ENCODE peak calls at places on chromosomes 7 and 10, in nine cellular contexts. Y is psoas muscle, F is adrenal gland, B is body of pancreas, R is heart right ventricle, N is AG04450, L is heart left ventricle, W is MM.1S, V is A549. Q is an unnamed sample.

GRCh38 chr7:19944363-19945120 is 171.1 kb upstream of the TMEM196 start:
- DNase-seq in Y (no peak), F (no peak), B (no peak), R (no peak), N (no peak), L (no peak), W (no peak), V (no peak), Q (no peak)

GRCh38 chr7:1512781-1513656 is 8.8 kb upstream of the INTS1 start:
- DNase-seq in Y (peak; percentile 94), F (peak; percentile 91), B (no peak), R (peak; percentile 86), N (no peak), L (peak; percentile 90), W (peak; percentile 57), V (peak; percentile 94), Q (no peak)

GRCh38 chr10:4154317-4154716 is 369.3 kb upstream of the KLF6 start:
- DNase-seq in Y (no peak), F (no peak), B (no peak), R (no peak), N (no peak), L (no peak), W (no peak), V (no peak), Q (no peak)

GRCh38 chr10:45418859-45419672 is 45.0 kb downstream of the ALOX5 start:
- DNase-seq in Y (peak; percentile 83), F (peak; percentile 60), B (peak; percentile 53), R (peak; percentile 80), N (no peak), L (peak; percentile 83), W (peak; percentile 83), V (no peak), Q (no peak)

GRCh38 chr10:73251683-73252444 is 580 bp downstream of the MRPS16 start:
- DNase-seq in Y (no peak), F (peak; percentile 19), B (no peak), R (no peak), N (no peak), L (no peak), W (peak; percentile 10), V (peak; percentile 42), Q (no peak)

GRCh38 chr10:43855667-43856210 is 207.1 kb upstream of the ZNF32 start:
- DNase-seq in Y (no peak), F (no peak), B (no peak), R (peak; percentile 50), N (no peak), L (peak; percentile 62), W (no peak), V (no peak), Q (no peak)

GRCh38 chr10:86258488-86258887 is 108.1 kb downstream of the GRID1 start:
- DNase-seq in Y (no peak), F (no peak), B (no peak), R (no peak), N (no peak), L (no peak), W (no peak), V (no peak), Q (no peak)

GRCh38 chr10:68132391-68132790 is 23.1 kb downstream of the MYPN start:
- DNase-seq in Y (no peak), F (no peak), B (no peak), R (no peak), N (no peak), L (no peak), W (no peak), V (no peak), Q (no peak)

GRCh38 chr7:124267154-124267553 is 234.3 kb upstream of the TMEM229A start:
- DNase-seq in Y (no peak), F (no peak), B (no peak), R (no peak), N (no peak), L (no peak), W (no peak), V (no peak), Q (no peak)

GRCh38 chr10:129598413-129598812 is 131.4 kb downstream of the MGMT start:
- DNase-seq in Y (no peak), F (no peak), B (no peak), R (no peak), N (no peak), L (no peak), W (no peak), V (no peak), Q (no peak)
- H3K9me3 ChIP-seq in Y (no peaks in the 10 kb centered on the region), F (no peaks in the 10 kb centered on the region), B (no peaks in the 10 kb centered on the region), R (no peaks in the 10 kb centered on the region), N (peaks cover 15% of the 10 kb centered on the region), L (no peaks in the 10 kb centered on the region), W (no peaks in the 10 kb centered on the region), V (no peaks in the 10 kb centered on the region), Q (no peaks in the 10 kb centered on the region)

DNA sequence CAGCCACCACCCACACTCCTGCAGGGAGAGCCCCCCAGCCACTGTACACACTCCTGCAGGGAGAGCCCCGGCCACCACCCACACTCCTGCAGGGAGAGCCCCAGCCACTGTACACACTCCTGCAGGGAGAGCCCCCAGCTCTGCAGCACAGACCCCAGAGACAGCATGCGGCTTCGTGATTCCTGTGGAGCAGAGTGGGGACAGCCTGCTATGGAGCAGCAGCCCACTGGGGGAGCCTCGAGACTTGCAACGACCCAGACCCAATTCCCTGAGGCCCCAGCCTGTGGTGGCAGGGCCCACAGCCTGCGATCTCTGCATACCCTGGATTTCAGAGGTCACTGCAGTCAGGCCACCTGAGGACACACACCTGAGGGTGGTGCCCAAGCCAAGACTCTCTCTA is 523.1 kb downstream of the DNAJB6 start:
- DNase-seq in Y (peak; percentile 17), F (no peak), B (no peak), R (no peak), N (no peak), L (no peak), W (no peak), V (no peak), Q (no peak)
- H3K9me3 ChIP-seq in Y (no peaks in the 10 kb centered on the region), F (no peaks in the 10 kb centered on the region), B (no peaks in the 10 kb centered on the region), R (no peaks in the 10 kb centered on the region), N (peaks cover 78% of the 10 kb centered on the region), L (no peaks in the 10 kb centered on the region), W (no peaks in the 10 kb centered on the region), V (no peaks in the 10 kb centered on the region), Q (no peaks in the 10 kb centered on the region)

GRCh38 chr7:156948361-156948760 is 1.2 kb upstream of the NOM1 start:
- DNase-seq in Y (no peak), F (no peak), B (no peak), R (no peak), N (no peak), L (no peak), W (peak; percentile 5), V (no peak), Q (no peak)

GRCh38 chr7:156950381-156950858 is 908 bp downstream of the NOM1 start:
- DNase-seq in Y (no peak), F (no peak), B (no peak), R (no peak), N (no peak), L (no peak), W (no peak), V (no peak), Q (no peak)

GRCh38 chr7:156944876-156945275 is 4.6 kb upstream of the NOM1 start:
- DNase-seq in Y (no peak), F (no peak), B (no peak), R (no peak), N (no peak), L (no peak), W (no peak), V (no peak), Q (no peak)

GRCh38 chr7:156947120-156947843 is 2.2 kb upstream of the NOM1 start:
- DNase-seq in Y (no peak), F (no peak), B (peak; percentile 33), R (no peak), N (no peak), L (no peak), W (no peak), V (no peak), Q (no peak)

DNA sequence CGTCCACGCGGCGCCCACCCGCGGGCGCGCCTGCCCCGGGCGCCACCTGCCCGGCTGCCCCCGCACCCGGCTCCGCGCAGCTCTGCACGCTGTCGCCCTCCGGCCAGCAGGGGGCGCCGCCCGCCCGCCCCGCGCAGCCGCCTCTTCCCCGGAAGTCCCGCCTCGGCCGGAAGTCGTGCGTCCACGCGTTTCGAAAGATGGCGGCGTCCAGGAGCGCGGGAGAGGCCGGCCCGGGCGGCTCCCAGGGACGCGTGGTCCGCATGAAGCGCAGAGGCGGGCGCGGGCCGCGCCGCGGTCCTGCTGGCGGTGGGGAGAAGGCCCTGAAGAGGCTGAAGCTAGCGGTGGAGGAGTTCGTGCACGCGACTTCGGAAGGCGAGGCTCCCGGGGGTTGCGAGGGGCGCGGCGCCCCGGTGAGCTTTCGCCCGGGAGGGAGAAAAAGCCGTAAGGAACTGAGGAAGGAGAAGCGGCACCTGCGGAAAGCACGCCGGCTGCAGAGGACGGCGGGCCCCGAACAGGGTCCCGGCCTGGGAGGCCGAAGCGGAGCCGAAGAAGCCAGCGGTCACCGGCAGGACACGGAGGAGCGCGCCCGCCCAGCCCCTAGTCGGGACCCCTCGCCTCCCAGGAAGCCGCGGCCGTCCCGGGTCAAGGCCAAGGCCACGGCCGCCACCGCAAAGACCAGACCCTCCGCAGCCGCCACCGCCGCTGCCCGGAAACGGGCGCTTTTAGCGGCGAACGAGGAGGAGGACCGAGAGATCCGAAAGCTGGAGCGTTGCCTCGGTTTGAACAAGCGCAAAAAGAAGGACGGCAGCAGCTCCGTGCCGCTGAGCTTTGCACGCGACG is at the start of gene NOM1:
- DNase-seq in Y (peak; percentile 96), F (peak; percentile 89), B (peak; percentile 89), R (peak; percentile 92), N (peak; percentile 29), L (peak; percentile 94), W (peak; percentile 95), V (peak; percentile 86), Q (peak; percentile 92)
- H3K9me3 ChIP-seq in Y (no peaks in the 10 kb centered on the region), F (no peaks in the 10 kb centered on the region), B (no peaks in the 10 kb centered on the region), R (no peaks in the 10 kb centered on the region), N (no peaks in the 10 kb centered on the region), L (no peaks in the 10 kb centered on the region), W (no peaks in the 10 kb centered on the region), V (peaks cover 9% of the 10 kb centered on the region), Q (no peaks in the 10 kb centered on the region)

GRCh38 chr7:101841328-101841727 is 23.9 kb downstream of the CUX1 start:
- DNase-seq in Y (no peak), F (no peak), B (no peak), R (no peak), N (no peak), L (peak; percentile 11), W (no peak), V (no peak), Q (no peak)

GRCh38 chr7:101843293-101844271 is 26.2 kb downstream of the CUX1 start:
- DNase-seq in Y (no peak), F (no peak), B (no peak), R (no peak), N (no peak), L (peak; percentile 9), W (no peak), V (no peak), Q (no peak)

GRCh38 chr7:101846800-101847538 is 29.5 kb downstream of the CUX1 start:
- DNase-seq in Y (no peak), F (no peak), B (no peak), R (no peak), N (no peak), L (no peak), W (no peak), V (no peak), Q (no peak)

GRCh38 chr7:101848168-101848951 is 30.9 kb downstream of the CUX1 start:
- DNase-seq in Y (no peak), F (no peak), B (no peak), R (no peak), N (no peak), L (peak; percentile 3), W (no peak), V (no peak), Q (no peak)

DNA sequence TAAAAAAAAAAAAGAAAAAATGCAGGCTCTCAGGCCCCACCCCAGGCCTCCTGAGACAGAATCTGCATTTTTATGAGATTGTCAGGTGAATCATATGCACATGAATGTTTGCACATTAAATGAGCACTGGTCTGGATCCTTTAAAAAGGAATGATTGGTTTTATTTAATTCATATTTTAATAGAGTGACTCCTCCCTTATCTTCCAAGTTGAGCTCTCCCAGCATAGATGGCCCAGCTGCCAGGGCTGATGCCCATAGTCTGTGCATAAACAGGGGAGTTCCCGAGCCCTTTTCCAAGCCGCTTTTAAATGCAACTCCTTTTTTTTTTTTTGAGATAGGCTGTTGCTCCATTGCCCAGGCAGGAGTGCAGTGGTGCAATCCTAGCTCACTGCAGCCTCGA is 28.6 kb downstream of the CUX1 start:
- DNase-seq in Y (no peak), F (no peak), B (no peak), R (no peak), N (no peak), L (peak; percentile 3), W (no peak), V (no peak), Q (peak; percentile 56)
- H3K9me3 ChIP-seq in Y (no peaks in the 10 kb centered on the region), F (no peaks in the 10 kb centered on the region), B (no peaks in the 10 kb centered on the region), R (no peaks in the 10 kb centered on the region), N (peaks cover 41% of the 10 kb centered on the region), L (no peaks in the 10 kb centered on the region), W (no peaks in the 10 kb centered on the region), V (peaks cover 46% of the 10 kb centered on the region), Q (peaks cover 16% of the 10 kb centered on the region)

Q was measured in HAP-1.